ENCODE peak calls at places on chromosomes 16 and 17, in seven cellular contexts. Q is HCT116, B is HepG2, U is GM12878, F is H1, T is K562, V is SK-N-SH. H is an unnamed sample.

GRCh38 chr17:80265205-80266068 is 4.8 kb downstream of the RNF213 start:
- DNase-seq in Q (no peak), V (no peak), U (peak), T (no peak), F (no peak), B (no peak), H (no peak)

GRCh38 chr16:56370185-56370584 is 55.2 kb downstream of the AMFR start:
- DNase-seq in T (no peak), B (no peak), U (no peak), V (peak), F (no peak), Q (no peak), H (no peak)

GRCh38 chr17:38667787-38668122 is 7.0 kb downstream of the EPOP start:
- DNase-seq in B (no peak), T (no peak), V (no peak), U (no peak), Q (no peak), F (no peak), H (no peak)

GRCh38 chr17:37188157-37188556 is 187.6 kb upstream of the C17orf78 start:
- DNase-seq in Q (no peak), B (no peak), V (no peak), U (no peak), F (no peak), T (no peak), H (peak)

GRCh38 chr17:80263253-80264047 is 2.8 kb downstream of the RNF213 start:
- DNase-seq in V (peak), F (peak), Q (no peak), T (no peak), U (peak), B (peak), H (no peak)

GRCh38 chr17:45782889-45783592 is 1.1 kb upstream of the CRHR1 start:
- DNase-seq in T (peak), Q (no peak), B (no peak), F (peak), U (no peak), V (peak), H (no peak)

GRCh38 chr16:66013497-66013896 is 353.0 kb upstream of the CDH5 start:
- DNase-seq in T (no peak), V (no peak), F (no peak), B (no peak), U (no peak), Q (no peak), H (no peak)

GRCh38 chr17:48928876-48929811 is 15.5 kb downstream of the SNF8 start:
- DNase-seq in Q (no peak), U (no peak), B (no peak), V (no peak), F (no peak), T (no peak), H (peak)

GRCh38 chr17:67272312-67273050 is 27.5 kb upstream of the HELZ start:
- DNase-seq in Q (no peak), B (peak), T (peak), U (no peak), V (no peak), F (peak), H (no peak)

GRCh38 chr16:57634171-57634570 is 5.7 kb downstream of the ADGRG1 start:
- DNase-seq in U (no peak), Q (no peak), B (no peak), V (no peak), T (no peak), F (no peak), H (no peak)

GRCh38 chr17:57459286-57459915 is 203.1 kb downstream of the MSI2 start:
- DNase-seq in U (no peak), Q (peak), T (peak), V (no peak), F (no peak), B (peak), H (no peak)

GRCh38 chr16:60945225-60945624 is 1091.0 kb downstream of the CDH8 start:
- DNase-seq in Q (no peak), V (no peak), T (peak), F (peak), B (peak), U (no peak), H (peak)

GRCh38 chr17:13776027-13776551 is 174.4 kb upstream of the HS3ST3A1 start:
- DNase-seq in F (no peak), V (peak), T (no peak), Q (no peak), U (no peak), B (no peak), H (no peak)

GRCh38 chr16:20611975-20612471 is 35.9 kb upstream of the ACSM2B start:
- DNase-seq in B (no peak), F (no peak), T (no peak), V (no peak), Q (no peak), U (no peak), H (no peak)

GRCh38 chr17:12522743-12523181 is 142.9 kb upstream of the MYOCD start:
- DNase-seq in Q (no peak), F (no peak), T (no peak), U (no peak), V (no peak), B (peak), H (peak)

GRCh38 chr17:47413872-47414271 is 90.1 kb downstream of the EFCAB13 start:
- DNase-seq in V (no peak), U (no peak), Q (no peak), T (no peak), B (no peak), F (no peak), H (no peak)

GRCh38 chr17:27206447-27206846 is 87.5 kb upstream of the WSB1 start:
- DNase-seq in B (peak), V (no peak), U (no peak), Q (peak), T (peak), F (no peak), H (peak)

GRCh38 chr17:27846042-27846655 is 45.8 kb upstream of the NOS2 start:
- DNase-seq in T (no peak), U (no peak), B (no peak), V (no peak), F (no peak), Q (no peak), H (no peak)

GRCh38 chr16:27906883-27907282 is 156.6 kb downstream of the GSG1L start:
- DNase-seq in F (no peak), V (peak), T (peak), U (no peak), Q (no peak), B (no peak), H (no peak)

GRCh38 chr17:17569691-17570090 is 21.8 kb downstream of the PEMT start:
- DNase-seq in U (no peak), Q (no peak), V (no peak), F (no peak), B (no peak), T (no peak), H (no peak)

GRCh38 chr17:64006361-64007088 is 8.4 kb downstream of the PRR29 start:
- DNase-seq in V (peak), U (no peak), B (peak), Q (no peak), T (peak), F (peak), H (no peak)

GRCh38 chr16:84885024-84885910 is 65.5 kb downstream of the CRISPLD2 start:
- DNase-seq in B (peak), V (no peak), Q (no peak), F (peak), U (no peak), T (no peak), H (no peak)

GRCh38 chr17:82237746-82238561 is 9.1 kb downstream of the SLC16A3 start:
- DNase-seq in V (no peak), F (no peak), Q (no peak), T (no peak), B (no peak), U (no peak), H (no peak)

GRCh38 chr17:19290047-19290705 is 53.0 kb downstream of the EPN2 start:
- DNase-seq in V (peak), F (no peak), U (no peak), T (no peak), Q (no peak), B (no peak), H (no peak)

GRCh38 chr17:4658478-4659305 is 17.2 kb upstream of the ALOX15 start:
- DNase-seq in V (peak), Q (no peak), B (no peak), U (no peak), F (no peak), T (peak), H (no peak)

GRCh38 chr16:86258713-86259112 is 251.6 kb upstream of the FOXF1 start:
- DNase-seq in V (no peak), F (no peak), U (no peak), Q (no peak), B (no peak), T (no peak), H (no peak)

GRCh38 chr16:84223456-84223855 is 16.4 kb downstream of the KCNG4 start:
- DNase-seq in V (no peak), U (no peak), B (no peak), F (no peak), Q (no peak), T (no peak), H (no peak)

GRCh38 chr17:37792787-37793186 is 47.9 kb upstream of the HNF1B start:
- DNase-seq in V (no peak), F (no peak), B (no peak), U (no peak), Q (no peak), T (no peak), H (no peak)

GRCh38 chr17:38606646-38607611 is 1.2 kb upstream of the SRCIN1 start:
- DNase-seq in B (no peak), Q (no peak), U (no peak), F (no peak), V (no peak), T (no peak), H (peak)

GRCh38 chr16:70682239-70683145 is 3.4 kb downstream of the MTSS2 start:
- DNase-seq in B (peak), T (no peak), V (no peak), Q (no peak), F (no peak), U (no peak), H (peak)

GRCh38 chr17:42407289-42407836 is 15.7 kb downstream of the CAVIN1 start:
- DNase-seq in B (peak), T (peak), U (no peak), V (peak), Q (no peak), F (peak), H (peak)

GRCh38 chr17:61495161-61495857 is 43.1 kb downstream of the TBX4 start:
- DNase-seq in T (no peak), V (no peak), Q (peak), F (no peak), B (no peak), U (no peak), H (no peak)

GRCh38 chr17:17156107-17156506 is 50.0 kb downstream of the PLD6 start:
- DNase-seq in T (no peak), Q (no peak), V (no peak), U (no peak), B (no peak), F (no peak), H (no peak)

GRCh38 chr17:58302919-58303551 is 22.3 kb upstream of the MPO start:
- DNase-seq in T (no peak), F (peak), B (no peak), U (no peak), V (peak), Q (no peak), H (no peak)

GRCh38 chr17:69607162-69607834 is 192.8 kb downstream of the MAP2K6 start:
- DNase-seq in B (peak), V (peak), U (peak), Q (peak), F (peak), T (no peak), H (peak)

GRCh38 chr17:79405823-79406222 is 205.0 kb downstream of the RBFOX3 start:
- DNase-seq in V (no peak), B (no peak), Q (no peak), T (no peak), U (no peak), F (no peak), H (no peak)

GRCh38 chr17:6637458-6637840 is 3.1 kb downstream of the KIAA0753 start:
- DNase-seq in B (no peak), Q (no peak), F (no peak), V (no peak), T (no peak), U (no peak), H (no peak)

GRCh38 chr17:1153795-1154546 is 25.8 kb downstream of the ABR start:
- DNase-seq in T (peak), Q (no peak), B (peak), V (peak), U (no peak), F (peak), H (peak)

GRCh38 chr16:81029930-81030604 is 5.6 kb upstream of the ATMIN start:
- DNase-seq in T (no peak), Q (no peak), U (no peak), F (no peak), B (no peak), V (no peak), H (no peak)

GRCh38 chr17:40061532-40062038 is 1.2 kb upstream of the THRA start:
- DNase-seq in T (no peak), U (no peak), Q (no peak), B (no peak), F (no peak), V (no peak), H (no peak)
- TF ChIP-seq JUND in T (no peak), U (no peak), Q (no peak), B (no peak), F (no peak), V (no peak), H (no peak)

DNA sequence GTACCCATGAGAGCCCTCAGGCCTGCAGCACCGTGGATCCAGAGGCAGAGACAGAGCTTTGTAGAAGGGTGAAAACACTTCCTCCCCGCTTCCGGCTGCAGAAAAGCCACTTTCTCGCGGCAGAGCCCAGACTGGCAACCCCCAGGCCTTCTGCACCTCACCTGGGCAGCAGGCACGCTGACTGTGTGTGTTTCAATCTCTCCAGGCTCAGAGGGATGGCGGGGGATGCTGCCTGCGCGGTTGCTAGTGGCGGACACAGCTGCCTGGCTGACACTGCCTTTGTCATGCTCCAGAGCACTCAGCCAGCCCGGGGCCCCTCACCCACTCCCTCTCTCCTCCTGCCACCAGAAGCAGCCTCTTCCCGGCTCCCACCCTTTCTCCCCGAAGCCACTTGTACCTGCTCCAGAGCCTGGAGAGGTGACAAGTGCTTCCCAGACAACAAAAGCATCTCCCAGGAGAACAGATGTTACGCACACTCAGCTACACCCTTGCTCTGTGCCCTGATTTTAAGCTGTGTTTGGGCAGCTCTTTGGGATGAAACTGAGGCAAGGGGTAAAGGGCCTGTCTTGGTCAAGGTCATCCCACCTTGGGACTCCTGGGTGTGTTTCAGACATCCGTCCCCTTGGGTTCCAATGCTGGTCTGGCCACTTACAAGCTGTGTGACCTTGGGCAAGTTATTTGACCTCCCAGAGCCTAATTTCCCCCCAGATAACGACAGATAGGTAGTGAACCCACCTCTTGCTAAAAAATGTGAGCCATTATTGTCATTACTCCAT is 9.2 kb upstream of the GLIS2 start:
- DNase-seq in T (no peak), Q (no peak), V (peak), F (no peak), B (no peak), U (no peak), H (no peak)
- TF ChIP-seq JUND in T (no peak), Q (no peak), V (no peak), F (no peak), B (no peak), U (no peak), H (no peak)

DNA sequence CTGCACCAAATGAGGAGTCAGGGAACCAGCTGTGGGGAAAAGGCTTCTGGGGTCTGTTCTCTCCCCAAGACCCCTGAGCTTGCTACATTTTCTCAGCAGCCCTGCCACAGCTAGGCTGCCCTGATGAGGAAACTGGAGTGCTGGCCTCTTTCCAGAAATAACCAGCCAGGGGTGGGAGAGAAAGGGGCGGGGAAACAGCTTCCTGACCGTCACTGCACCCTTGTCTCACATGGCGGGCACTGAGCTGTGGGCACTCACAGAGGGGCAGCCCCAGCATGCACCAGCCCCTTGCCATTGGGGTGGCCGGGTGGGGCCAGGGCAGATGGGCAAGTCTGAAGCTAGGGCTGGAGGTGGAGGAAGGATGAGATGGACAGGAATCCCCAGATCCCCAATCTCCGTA is 2.9 kb downstream of the SRL start:
- DNase-seq in U (no peak), F (no peak), T (no peak), Q (no peak), B (no peak), V (peak), H (no peak)
- TF ChIP-seq JUND in U (no peak), F (no peak), T (no peak), Q (no peak), B (no peak), V (no peak), H (no peak)

DNA sequence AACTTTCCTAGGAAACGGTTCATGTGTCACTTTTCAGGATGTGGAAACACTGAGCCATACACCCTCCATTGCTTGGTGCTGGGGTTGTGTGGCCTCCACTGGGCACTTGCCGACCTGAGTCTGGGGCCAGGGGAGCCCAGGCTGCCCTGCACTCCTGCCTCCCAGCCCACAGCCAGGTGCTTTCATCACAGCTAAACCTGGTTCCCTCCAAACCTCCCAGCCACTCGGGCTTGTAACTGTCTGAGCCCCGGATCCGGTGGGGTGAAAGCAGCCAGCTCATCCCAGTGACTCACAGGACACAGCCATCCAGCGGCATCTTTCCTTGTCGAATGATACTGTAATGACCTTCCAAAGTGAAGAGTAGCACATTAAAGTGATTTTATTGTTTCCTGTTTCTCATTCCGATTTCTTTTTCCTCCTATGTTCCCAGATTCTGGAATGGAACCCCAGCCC is 19.8 kb downstream of the CARHSP1 start:
- DNase-seq in B (no peak), F (no peak), V (peak), T (no peak), U (no peak), Q (no peak), H (no peak)
- TF ChIP-seq JUND in B (no peak), F (no peak), V (peak), T (no peak), U (no peak), Q (no peak), H (no peak)

GRCh38 chr17:76466775-76467130 is 650 bp upstream of the AANAT start:
- DNase-seq in Q (no peak), B (no peak), T (no peak), F (no peak), V (no peak), U (no peak), H (no peak)

GRCh38 chr17:76467809-76468633 is 618 bp downstream of the AANAT start:
- DNase-seq in Q (no peak), T (no peak), B (no peak), V (no peak), F (no peak), U (no peak), H (no peak)

GRCh38 chr17:76468634-76469010 is 1.2 kb downstream of the AANAT start:
- DNase-seq in U (no peak), B (no peak), V (no peak), T (no peak), F (no peak), Q (no peak), H (no peak)

GRCh38 chr17:76469076-76469990 is 1.9 kb downstream of the AANAT start:
- DNase-seq in U (no peak), V (no peak), Q (no peak), F (no peak), B (no peak), T (no peak), H (no peak)

DNA sequence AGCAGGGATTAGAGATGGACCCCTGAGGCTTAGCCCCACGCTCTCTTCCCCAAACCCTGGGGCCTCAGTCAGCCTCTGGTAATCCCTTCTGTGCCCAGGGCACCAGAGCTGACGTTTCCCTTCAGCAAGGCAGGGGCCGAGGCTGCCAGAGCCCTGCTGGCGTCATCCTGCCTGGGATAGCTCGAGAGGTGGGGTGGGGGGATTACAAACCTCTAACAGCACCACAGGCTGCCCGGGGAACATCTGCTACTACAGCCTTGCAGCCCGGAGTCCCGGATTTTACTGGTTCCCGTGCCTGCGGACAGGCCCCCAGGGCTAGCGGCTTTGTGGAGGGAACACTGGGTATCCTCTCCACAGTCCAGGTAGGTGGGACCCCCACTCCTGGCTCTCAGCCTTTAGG is at the start of gene AANAT:
- DNase-seq in B (no peak), V (no peak), F (peak), Q (no peak), U (no peak), T (no peak), H (no peak)
- TF ChIP-seq JUND in B (no peak), V (no peak), F (no peak), Q (no peak), U (no peak), T (no peak), H (no peak)

GRCh38 chr17:9937164-9937835 is 32.2 kb upstream of the RCVRN start:
- DNase-seq in Q (no peak), B (no peak), U (no peak), V (no peak), T (no peak), F (no peak), H (no peak)

GRCh38 chr17:9935408-9935807 is 30.3 kb upstream of the RCVRN start:
- DNase-seq in B (no peak), Q (no peak), V (no peak), F (no peak), T (no peak), U (no peak), H (no peak)

GRCh38 chr17:9936075-9936474 is 31.0 kb upstream of the RCVRN start:
- DNase-seq in U (no peak), B (no peak), V (no peak), Q (no peak), F (no peak), T (no peak), H (no peak)

GRCh38 chr17:9932481-9932880 is 27.4 kb upstream of the RCVRN start:
- DNase-seq in V (no peak), F (no peak), Q (no peak), T (no peak), U (no peak), B (no peak), H (no peak)

DNA sequence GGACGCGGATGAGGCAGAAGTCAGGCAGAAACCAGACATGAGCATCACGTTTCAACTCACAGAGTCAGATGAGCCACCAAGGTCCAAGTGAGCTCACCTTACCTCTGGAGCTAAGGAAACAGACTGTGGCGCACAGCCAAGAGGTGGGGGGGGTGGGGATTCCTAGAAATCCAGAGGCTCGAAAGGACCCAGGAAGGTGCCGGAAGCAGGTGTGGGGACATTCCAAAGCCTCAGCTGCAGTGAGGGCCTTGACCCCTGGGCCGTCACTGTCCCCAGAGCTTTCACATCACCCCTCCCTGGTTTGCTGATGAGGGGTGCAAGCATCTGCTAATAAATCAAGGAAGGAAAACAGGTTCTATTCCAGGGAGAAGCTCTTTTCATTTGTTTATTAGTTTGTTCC is 29.3 kb upstream of the RCVRN start:
- DNase-seq in F (no peak), V (no peak), B (no peak), T (no peak), Q (no peak), U (no peak), H (no peak)
- TF ChIP-seq JUND in F (no peak), V (no peak), B (no peak), T (no peak), Q (no peak), U (no peak), H (no peak)

H was measured in T47D.